ENCODE peak calls at places on chromosome 10, in eight cellular contexts. F, W, G, L, R, Z, Y and T are unnamed samples.

GRCh38 chr10:5832946-5833345 is 19.7 kb upstream of the GDI2 start:
- DNase-seq in F (no peak), W (peak; percentile 51), G (no peak), L (no peak), R (no peak), Z (peak; percentile 42), Y (peak; percentile 84), T (no peak)

GRCh38 chr10:110279062-110279986 is 25.4 kb downstream of the SMNDC1 start:
- DNase-seq in F (peak; percentile 13), W (no peak), G (no peak), L (peak; percentile 43), R (peak; percentile 71), Z (peak; percentile 69), Y (peak; percentile 55), T (peak; percentile 9)

GRCh38 chr10:119652361-119652760 is 1.2 kb downstream of the BAG3 start:
- DNase-seq in F (no peak), W (no peak), G (no peak), L (peak; percentile 69), R (peak; percentile 82), Z (no peak), Y (no peak), T (no peak)

GRCh38 chr10:61744469-61744868 is 81.7 kb downstream of the CABCOCO1 start:
- DNase-seq in F (no peak), W (no peak), G (no peak), L (peak; percentile 25), R (no peak), Z (peak; percentile 64), Y (no peak), T (no peak)

GRCh38 chr10:77456414-77456813 is 181.2 kb downstream of the KCNMA1 start:
- DNase-seq in F (no peak), W (no peak), G (no peak), L (no peak), R (peak; percentile 7), Z (no peak), Y (peak; percentile 48), T (no peak)

GRCh38 chr10:6175329-6176055 is 27.2 kb upstream of the PFKFB3 start:
- DNase-seq in F (no peak), W (no peak), G (no peak), L (no peak), R (no peak), Z (no peak), Y (no peak), T (no peak)

GRCh38 chr10:67657775-67658174 is 38.2 kb downstream of the CTNNA3 start:
- DNase-seq in F (no peak), W (no peak), G (no peak), L (no peak), R (no peak), Z (peak; percentile 75), Y (no peak), T (no peak)

GRCh38 chr10:65827344-65827743 is 1098.5 kb upstream of the LRRTM3 start:
- DNase-seq in F (no peak), W (no peak), G (no peak), L (no peak), R (no peak), Z (no peak), Y (no peak), T (no peak)

GRCh38 chr10:11909618-11910017 is 86.5 kb downstream of the PROSER2 start:
- DNase-seq in F (no peak), W (peak; percentile 61), G (no peak), L (no peak), R (no peak), Z (no peak), Y (no peak), T (no peak)

GRCh38 chr10:49837096-49837495 is 75.0 kb upstream of the OGDHL start:
- DNase-seq in F (no peak), W (no peak), G (no peak), L (no peak), R (peak; percentile 31), Z (no peak), Y (no peak), T (no peak)

GRCh38 chr10:34045571-34046190 is 711.2 kb upstream of the NRP1 start:
- DNase-seq in F (no peak), W (no peak), G (no peak), L (no peak), R (peak; percentile 16), Z (no peak), Y (no peak), T (no peak)

GRCh38 chr10:25288181-25288580 is 113.4 kb downstream of the GPR158 start:
- DNase-seq in F (no peak), W (no peak), G (no peak), L (no peak), R (no peak), Z (no peak), Y (no peak), T (no peak)

GRCh38 chr10:1151071-1152033 is 95.2 kb downstream of the WDR37 start:
- DNase-seq in F (no peak), W (peak; percentile 48), G (peak; percentile 54), L (no peak), R (peak; percentile 7), Z (no peak), Y (no peak), T (no peak)

GRCh38 chr10:16965740-16966447 is 148.7 kb upstream of the RSU1 start:
- DNase-seq in F (peak; percentile 21), W (no peak), G (no peak), L (no peak), R (peak; percentile 99), Z (peak; percentile 65), Y (peak; percentile 21), T (no peak)

GRCh38 chr10:119246862-119247549 is 39.6 kb downstream of the GRK5 start:
- DNase-seq in F (peak; percentile 71), W (peak; percentile 18), G (peak; percentile 89), L (no peak), R (peak; percentile 97), Z (no peak), Y (no peak), T (no peak)

GRCh38 chr10:43793714-43794113 is 145.0 kb upstream of the ZNF32 start:
- DNase-seq in F (no peak), W (no peak), G (no peak), L (no peak), R (peak; percentile 82), Z (no peak), Y (no peak), T (no peak)

GRCh38 chr10:89861584-89862287 is 160.3 kb downstream of the KIF20B start:
- DNase-seq in F (no peak), W (no peak), G (no peak), L (no peak), R (peak; percentile 42), Z (no peak), Y (no peak), T (no peak)

GRCh38 chr10:101935431-101935830 is 91.8 kb upstream of the KCNIP2 start:
- DNase-seq in F (no peak), W (no peak), G (no peak), L (no peak), R (no peak), Z (no peak), Y (no peak), T (no peak)
- H3K27ac ChIP-seq in F (no peak overlapping the region), W (no peak overlapping the region), G (no peak overlapping the region), L (no peak overlapping the region), R (no peak overlapping the region), Z (no peak overlapping the region), Y (no peak overlapping the region), T (no peak overlapping the region)

DNA sequence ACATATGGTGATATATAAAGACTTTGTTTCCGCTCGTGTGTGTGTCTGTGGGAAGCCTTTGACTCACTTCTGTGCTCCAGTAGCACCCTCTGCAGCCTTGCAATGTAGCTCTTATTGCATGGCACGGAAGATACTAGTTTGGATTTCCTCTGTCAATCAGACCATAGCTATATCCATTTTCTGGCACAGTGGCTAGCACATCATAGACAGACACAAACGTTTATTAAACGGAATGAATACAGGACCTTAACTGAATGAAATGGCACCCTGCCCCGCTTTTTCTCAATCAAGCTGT is 124.0 kb upstream of the PTPN20 start:
- DNase-seq in F (no peak), W (no peak), G (no peak), L (peak; percentile 38), R (peak; percentile 56), Z (no peak), Y (no peak), T (no peak)
- TF ChIP-seq CTCF in F (no peak), W (no peak), G (no peak), L (no peak), R (peak; percentile 34), Z (no peak), Y (no peak), T (no peak)

GRCh38 chr10:13302821-13303555 is 3.1 kb upstream of the PHYH start:
- DNase-seq in F (no peak), W (no peak), G (no peak), L (no peak), R (no peak), Z (no peak), Y (no peak), T (no peak)

GRCh38 chr10:13296476-13296875 is 3.4 kb downstream of the PHYH start:
- DNase-seq in F (no peak), W (peak; percentile 36), G (no peak), L (no peak), R (no peak), Z (no peak), Y (no peak), T (no peak)

GRCh38 chr10:13299437-13300287 is at the start of gene PHYH:
- DNase-seq in F (peak; percentile 55), W (peak; percentile 98), G (peak; percentile 95), L (peak; percentile 93), R (peak; percentile 74), Z (peak; percentile 93), Y (peak; percentile 94), T (peak; percentile 75)

GRCh38 chr10:13294784-13295183 is 5.1 kb downstream of the PHYH start:
- DNase-seq in F (no peak), W (no peak), G (no peak), L (no peak), R (no peak), Z (no peak), Y (no peak), T (no peak)

GRCh38 chr10:13298748-13299436 is 972 bp downstream of the PHYH start:
- DNase-seq in F (no peak), W (peak; percentile 9), G (no peak), L (no peak), R (no peak), Z (no peak), Y (no peak), T (no peak)
- H3K4me3 ChIP-seq in F (peak overlapping the region; percentile 88), W (peak overlapping the region; percentile 69), G (peak overlapping the region; percentile 96), L (peak overlapping the region; percentile 65), R (peak overlapping the region; percentile 42), Z (peak overlapping the region; percentile 83), Y (peak overlapping the region; percentile 82), T (peak overlapping the region; percentile 68)

GRCh38 chr10:97880109-97880508 is 30.5 kb downstream of the GOLGA7B start:
- DNase-seq in F (no peak), W (no peak), G (no peak), L (no peak), R (no peak), Z (no peak), Y (no peak), T (no peak)
- H3K27ac ChIP-seq in F (no peak overlapping the region), W (no peak overlapping the region), G (no peak overlapping the region), L (no peak overlapping the region), R (no peak overlapping the region), Z (no peak overlapping the region), Y (no peak overlapping the region), T (no peak overlapping the region)